ENCODE peak calls at places on chromosomes 12 and 14, in seven cellular contexts. W is nephron progenitor cell, E is GM04504, I is IMR-90, X is HS-5, N is CD14-positive monocyte, R is kidney tubule cell. B is an unnamed sample.

GRCh38 chr12:49049566-49050224 is 10.9 kb downstream of the KMT2D start:
- DNase-seq in N (no peak), X (no peak), E (no peak), R (no peak), W (no peak), I (peak; percentile 76), B (no peak)

GRCh38 chr12:100187857-100188519 is 12.6 kb upstream of the ACTR6 start:
- DNase-seq in R (no peak), E (no peak), X (no peak), I (no peak), W (no peak), N (no peak), B (no peak)

GRCh38 chr12:54217774-54218221 is 29.0 kb upstream of the SMUG1 start:
- DNase-seq in X (no peak), E (no peak), I (no peak), N (no peak), R (no peak), W (peak; percentile 73), B (no peak)

GRCh38 chr12:41402804-41403203 is 214.7 kb downstream of the PDZRN4 start:
- DNase-seq in R (no peak), I (no peak), X (no peak), N (no peak), E (no peak), W (no peak), B (no peak)

GRCh38 chr12:2856901-2857495 is at the start of gene TEX52:
- DNase-seq in W (peak; percentile 46), E (no peak), N (no peak), I (no peak), X (no peak), R (peak; percentile 46), B (no peak)

GRCh38 chr14:66045572-66046021 is 440.6 kb upstream of the CCDC196 start:
- DNase-seq in X (no peak), W (no peak), R (no peak), N (no peak), I (no peak), E (no peak), B (no peak)

GRCh38 chr12:32755051-32755653 is 545 bp downstream of the YARS2 start:
- DNase-seq in I (peak; percentile 88), W (peak; percentile 76), R (peak; percentile 96), X (peak; percentile 89), N (peak; percentile 60), E (peak; percentile 54), B (peak; percentile 87)

GRCh38 chr12:52215587-52216031 is 17.4 kb upstream of the KRT7 start:
- DNase-seq in X (no peak), R (peak; percentile 97), N (no peak), I (peak; percentile 79), W (no peak), E (no peak), B (no peak)

GRCh38 chr12:104725610-104726009 is 232.5 kb downstream of the SLC41A2 start:
- DNase-seq in W (no peak), N (no peak), I (no peak), X (no peak), E (no peak), R (no peak), B (no peak)

GRCh38 chr14:106737025-106737424 is 1210.6 kb downstream of the TMEM121 start:
- DNase-seq in N (no peak), X (no peak), R (no peak), W (no peak), I (no peak), E (no peak), B (no peak)

GRCh38 chr12:104761091-104761490 is 197.0 kb downstream of the SLC41A2 start:
- DNase-seq in E (no peak), I (no peak), N (no peak), R (no peak), W (no peak), X (no peak), B (no peak)

GRCh38 chr12:17076335-17076734 is 470.4 kb upstream of the LMO3 start:
- DNase-seq in W (no peak), N (no peak), I (no peak), R (peak; percentile 4), E (no peak), X (no peak), B (no peak)

GRCh38 chr14:104974665-104975390 is 3.3 kb downstream of the AHNAK2 start:
- DNase-seq in X (no peak), E (no peak), N (peak; percentile 40), I (no peak), R (no peak), W (no peak), B (no peak)

GRCh38 chr12:91722072-91722471 is 423.6 kb downstream of the BTG1 start:
- DNase-seq in N (no peak), E (no peak), X (no peak), R (peak; percentile 93), I (no peak), W (no peak), B (peak; percentile 48)

GRCh38 chr12:75389061-75389460 is 1.8 kb upstream of the GLIPR1L2 start:
- DNase-seq in N (no peak), W (no peak), X (peak; percentile 38), E (no peak), R (peak; percentile 89), I (peak; percentile 40), B (no peak)

GRCh38 chr14:89201645-89202044 is 215.4 kb downstream of the FOXN3 start:
- DNase-seq in R (no peak), I (no peak), X (no peak), W (no peak), N (no peak), E (no peak), B (peak; percentile 52)

GRCh38 chr14:24171422-24172260 is at the start of gene REC8:
- DNase-seq in X (no peak), I (no peak), N (peak; percentile 70), E (no peak), W (peak; percentile 85), R (peak; percentile 73), B (peak; percentile 93)

B was measured in activated CD8-positive, alpha-beta memory T cell treated with anti-CD3 and anti-CD28 coated beads, Interleukin-2, amount 10 ng/mL, durations not matched to agents 7 days and 5 days.